ENCODE peak calls at places on chromosomes 12 and 14, in four cellular contexts. Q is upper lobe of left lung, E is IMR-90, W is adipocyte. R is an unnamed sample.

GRCh38 chr12:90079811-90080210 is 371.2 kb upstream of the ATP2B1 start:
- DNase-seq in E (no peak), W (no peak), Q (no peak), R (no peak)

GRCh38 chr12:12449533-12450025 is 92.7 kb downstream of the BORCS5 start:
- DNase-seq in Q (peak; percentile 86), E (peak; percentile 16), W (no peak), R (no peak)

GRCh38 chr12:120365675-120366340 is 3.2 kb downstream of the MSI1 start:
- DNase-seq in Q (peak; percentile 64), E (no peak), W (no peak), R (no peak)

GRCh38 chr12:4809449-4810218 is 89.4 kb downstream of the GALNT8 start:
- DNase-seq in W (peak; percentile 1), Q (no peak), E (no peak), R (no peak)

GRCh38 chr12:67410246-67410645 is 141.1 kb downstream of the CAND1 start:
- DNase-seq in W (peak; percentile 9), Q (no peak), E (no peak), R (no peak)

GRCh38 chr12:32755654-32756475 is at the start of gene YARS2:
- DNase-seq in W (peak; percentile 98), E (peak; percentile 99), Q (peak; percentile 97), R (peak; percentile 99)

GRCh38 chr12:132286912-132287311 is 42.5 kb downstream of the GALNT9 start:
- DNase-seq in E (no peak), Q (no peak), W (no peak), R (no peak)

GRCh38 chr12:53737951-53738833 is 10.9 kb upstream of the CALCOCO1 start:
- DNase-seq in Q (no peak), E (no peak), W (no peak), R (no peak)

GRCh38 chr12:20370001-20370381 is 1.7 kb downstream of the PDE3A start:
- DNase-seq in E (no peak), W (peak; percentile 51), Q (no peak), R (no peak)

GRCh38 chr14:77257700-77258099 is 13.3 kb downstream of the NGB start:
- DNase-seq in Q (no peak), W (no peak), E (no peak), R (no peak)

GRCh38 chr14:42174357-42174756 is 567.7 kb downstream of the LRFN5 start:
- DNase-seq in E (no peak), Q (no peak), W (no peak), R (no peak)

GRCh38 chr12:52063986-52064649 is 5.7 kb upstream of the ATG101 start:
- DNase-seq in Q (no peak), W (no peak), E (peak; percentile 97), R (no peak)

GRCh38 chr14:71449316-71450055 is 482.7 kb upstream of the RGS6 start:
- DNase-seq in Q (no peak), E (no peak), W (no peak), R (no peak)

GRCh38 chr12:16361142-16361783 is 13.8 kb downstream of the MGST1 start:
- DNase-seq in W (no peak), Q (no peak), E (no peak), R (no peak)

GRCh38 chr12:110366474-110367208 is 36.9 kb downstream of the ANAPC7 start:
- DNase-seq in E (no peak), W (no peak), Q (no peak), R (no peak)

GRCh38 chr14:54447231-54447692 is 6.1 kb upstream of the CNIH1 start:
- DNase-seq in Q (peak; percentile 50), E (peak; percentile 52), W (peak; percentile 77), R (no peak)

GRCh38 chr14:20472566-20473206 is 3.5 kb downstream of the PNP start:
- DNase-seq in W (no peak), E (no peak), Q (no peak), R (no peak)
- H3K4me1 ChIP-seq in W (peaks cover 20% of the 10 kb centered on the region), E (peaks cover 4% of the 10 kb centered on the region), Q (peaks cover 48% of the 10 kb centered on the region), R (peaks cover 4% of the 10 kb centered on the region)

DNA sequence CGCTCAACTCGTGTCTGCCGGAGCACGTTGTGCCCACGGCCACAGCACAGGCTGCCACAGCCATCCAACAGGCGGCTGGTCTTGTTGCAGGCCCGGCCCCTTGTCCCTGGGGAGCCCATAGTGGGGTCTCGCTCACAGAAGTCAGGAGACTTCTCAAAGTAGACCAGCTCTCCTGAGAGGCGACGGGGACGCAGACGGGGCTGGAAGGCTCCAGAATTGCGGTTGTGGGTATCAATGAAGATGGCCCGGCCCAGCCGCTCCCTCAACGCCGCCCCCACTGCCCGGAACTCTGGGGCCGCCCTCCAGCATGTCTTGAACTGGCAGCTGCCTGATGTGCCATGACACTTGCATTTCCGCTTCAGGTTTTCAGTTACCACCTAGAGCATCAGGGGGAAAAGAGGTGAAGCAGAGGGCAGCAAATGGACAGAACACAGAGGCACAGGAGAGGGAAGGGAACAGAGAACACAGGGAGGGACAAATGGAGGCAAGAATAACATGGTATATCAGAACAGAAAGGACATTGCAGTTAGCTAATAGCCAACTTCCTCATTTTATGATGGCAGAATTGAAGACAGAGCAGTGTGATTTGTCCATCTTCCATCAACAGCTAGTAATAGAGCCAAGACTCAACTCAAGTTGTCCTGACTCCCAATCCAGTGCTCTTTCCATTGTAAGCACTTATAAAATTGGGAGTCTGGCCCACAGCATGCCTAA is 5.2 kb downstream of the WNT10B start:
- DNase-seq in Q (no peak), E (no peak), W (no peak), R (peak; percentile 73)
- H3K4me1 ChIP-seq in Q (peaks cover 22% of the 10 kb centered on the region), E (peaks cover 4% of the 10 kb centered on the region), W (no peaks in the 10 kb centered on the region), R (peaks cover 27% of the 10 kb centered on the region)

DNA sequence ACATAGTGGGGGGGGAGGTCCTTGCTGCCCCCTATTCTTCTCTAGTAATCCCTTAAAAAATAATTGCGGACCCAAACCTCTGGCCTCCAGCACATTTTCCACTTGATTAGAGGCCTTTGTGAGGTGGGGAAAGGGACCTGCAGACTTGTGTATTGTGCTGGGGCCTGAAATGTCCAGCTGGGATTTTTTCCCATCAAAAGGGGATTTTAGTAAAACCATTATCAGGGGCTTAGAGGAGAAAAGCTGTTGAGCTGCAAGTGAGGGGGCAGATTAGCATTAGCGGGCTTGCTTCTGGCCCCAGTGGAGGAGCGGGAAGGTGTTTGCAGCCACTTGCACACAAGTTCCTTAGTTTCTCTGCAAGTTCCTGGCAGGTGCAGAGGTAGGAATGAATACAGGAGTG is 13.9 kb downstream of the FBXL14 start:
- DNase-seq in Q (no peak), W (no peak), E (no peak), R (no peak)
- H3K4me1 ChIP-seq in Q (peaks cover 35% of the 10 kb centered on the region), W (peaks cover 42% of the 10 kb centered on the region), E (peaks cover 25% of the 10 kb centered on the region), R (peaks cover 28% of the 10 kb centered on the region)

GRCh38 chr14:61535032-61535431 is 160.3 kb upstream of the HIF1A start:
- DNase-seq in E (peak; percentile 58), Q (no peak), W (no peak), R (no peak)
- H3K4me1 ChIP-seq in E (peaks cover 31% of the 10 kb centered on the region), Q (peaks cover 67% of the 10 kb centered on the region), W (peaks cover 34% of the 10 kb centered on the region), R (peaks cover 11% of the 10 kb centered on the region)

GRCh38 chr12:31740618-31741017 is 11.8 kb upstream of the AMN1 start:
- DNase-seq in W (no peak), Q (no peak), E (no peak), R (no peak)
- H3K4me1 ChIP-seq in W (no peaks in the 10 kb centered on the region), Q (peaks cover 6% of the 10 kb centered on the region), E (no peaks in the 10 kb centered on the region), R (peaks cover 5% of the 10 kb centered on the region)